ENCODE peak calls at places on chromosomes 11 and 22, in four cellular contexts. One of them, this sample, is unnamed.

GRCh38 chr22:27100323-27100722 is 442.9 kb downstream of the MIAT start:
- DNase-seq in GM12878: no peak
- DNase-seq in HepG2: no peak
- DNase-seq in K562: no peak
- DNase-seq in this sample: no peak

GRCh38 chr11:95923441-95923729 is 522 bp downstream of the MTMR2 start:
- DNase-seq in GM12878: no peak
- DNase-seq in HepG2: no peak
- DNase-seq in K562: no peak
- DNase-seq in this sample: no peak

GRCh38 chr11:100808904-100809491 is 121.9 kb downstream of the ARHGAP42 start:
- DNase-seq in GM12878: no peak
- DNase-seq in HepG2: no peak
- DNase-seq in K562: peak
- DNase-seq in this sample: no peak

GRCh38 chr11:133966924-133967598 is 10.3 kb upstream of the IGSF9B start:
- DNase-seq in GM12878: no peak
- DNase-seq in HepG2: no peak
- DNase-seq in K562: peak
- DNase-seq in this sample: no peak

GRCh38 chr11:122796128-122796717 is 42.1 kb upstream of the CRTAM start:
- DNase-seq in GM12878: no peak
- DNase-seq in HepG2: peak
- DNase-seq in K562: peak
- DNase-seq in this sample: peak

GRCh38 chr22:26398741-26399153 is 30.3 kb upstream of the ASPHD2 start:
- DNase-seq in GM12878: no peak
- DNase-seq in HepG2: no peak
- DNase-seq in K562: peak
- DNase-seq in this sample: peak

GRCh38 chr11:359181-359714 is 10.1 kb upstream of the B4GALNT4 start:
- DNase-seq in GM12878: no peak
- DNase-seq in HepG2: no peak
- DNase-seq in K562: no peak
- DNase-seq in this sample: no peak

GRCh38 chr11:117839936-117840813 is 15.6 kb upstream of the FXYD2 start:
- DNase-seq in GM12878: no peak
- DNase-seq in HepG2: no peak
- DNase-seq in K562: no peak
- DNase-seq in this sample: no peak

GRCh38 chr11:78354741-78355705 is 62.6 kb downstream of the GAB2 start:
- DNase-seq in GM12878: no peak
- DNase-seq in HepG2: no peak
- DNase-seq in K562: no peak
- DNase-seq in this sample: peak

GRCh38 chr11:2730323-2731284 is 30.8 kb upstream of the KCNQ1OT1 start:
- DNase-seq in GM12878: no peak
- DNase-seq in HepG2: peak
- DNase-seq in K562: no peak
- DNase-seq in this sample: no peak

GRCh38 chr11:122723576-122723975 is 68.1 kb downstream of the UBASH3B start:
- DNase-seq in GM12878: no peak
- DNase-seq in HepG2: no peak
- DNase-seq in K562: no peak
- DNase-seq in this sample: no peak

GRCh38 chr11:34052608-34053160 is 1.2 kb downstream of the CAPRIN1 start:
- DNase-seq in GM12878: no peak
- DNase-seq in HepG2: no peak
- DNase-seq in K562: peak
- DNase-seq in this sample: peak

GRCh38 chr11:30015725-30016449 is 943 bp downstream of the KCNA4 start:
- DNase-seq in GM12878: no peak
- DNase-seq in HepG2: no peak
- DNase-seq in K562: no peak
- DNase-seq in this sample: no peak

GRCh38 chr11:118411523-118411922 is 10.1 kb downstream of the ATP5MG start:
- DNase-seq in GM12878: no peak
- DNase-seq in HepG2: peak
- DNase-seq in K562: no peak
- DNase-seq in this sample: no peak

GRCh38 chr11:110598725-110599124 is 113.5 kb downstream of the ARHGAP20 start:
- DNase-seq in GM12878: no peak
- DNase-seq in HepG2: no peak
- DNase-seq in K562: no peak
- DNase-seq in this sample: no peak

GRCh38 chr11:62535802-62536201 is 10.8 kb downstream of the AHNAK start:
- DNase-seq in GM12878: no peak
- DNase-seq in HepG2: no peak
- DNase-seq in K562: no peak
- DNase-seq in this sample: no peak

GRCh38 chr11:96014234-96014633 is 90.3 kb upstream of the MTMR2 start:
- DNase-seq in GM12878: peak
- DNase-seq in HepG2: peak
- DNase-seq in K562: no peak
- DNase-seq in this sample: no peak

GRCh38 chr22:50061824-50062355 is 3.8 kb upstream of the TTLL8 start:
- DNase-seq in GM12878: no peak
- DNase-seq in HepG2: no peak
- DNase-seq in K562: no peak
- DNase-seq in this sample: no peak

GRCh38 chr11:107565219-107565937 is at the start of gene ALKBH8:
- DNase-seq in GM12878: peak
- DNase-seq in HepG2: peak
- DNase-seq in K562: peak
- DNase-seq in this sample: peak

GRCh38 chr11:87083029-87083428 is 45.3 kb downstream of the TMEM135 start:
- DNase-seq in GM12878: no peak
- DNase-seq in HepG2: no peak
- DNase-seq in K562: no peak
- DNase-seq in this sample: no peak

GRCh38 chr11:122248130-122248529 is 132.1 kb upstream of the BLID start:
- DNase-seq in GM12878: no peak
- DNase-seq in HepG2: no peak
- DNase-seq in K562: no peak
- DNase-seq in this sample: no peak

GRCh38 chr11:96132437-96132836 is 208.5 kb upstream of the MTMR2 start:
- DNase-seq in GM12878: no peak
- DNase-seq in HepG2: peak
- DNase-seq in K562: no peak
- DNase-seq in this sample: no peak

GRCh38 chr11:12772324-12772723 is 98.1 kb downstream of the TEAD1 start:
- DNase-seq in GM12878: no peak
- DNase-seq in HepG2: no peak
- DNase-seq in K562: no peak
- DNase-seq in this sample: no peak

GRCh38 chr11:108551653-108552462 is 41.7 kb downstream of the EXPH5 start:
- DNase-seq in GM12878: no peak
- DNase-seq in HepG2: no peak
- DNase-seq in K562: peak
- DNase-seq in this sample: peak

GRCh38 chr11:115924744-115925567 is 420.7 kb upstream of the CADM1 start:
- DNase-seq in GM12878: peak
- DNase-seq in HepG2: no peak
- DNase-seq in K562: no peak
- DNase-seq in this sample: no peak

GRCh38 chr11:31800398-31801265 is 10.5 kb downstream of the PAX6 start:
- DNase-seq in GM12878: no peak
- DNase-seq in HepG2: no peak
- DNase-seq in K562: no peak
- DNase-seq in this sample: no peak

GRCh38 chr11:72836111-72836510 is 21.9 kb downstream of the ATG16L2 start:
- DNase-seq in GM12878: no peak
- DNase-seq in HepG2: no peak
- DNase-seq in K562: no peak
- DNase-seq in this sample: no peak

GRCh38 chr11:112525270-112525669 is 264.6 kb upstream of the PLET1 start:
- DNase-seq in GM12878: no peak
- DNase-seq in HepG2: no peak
- DNase-seq in K562: no peak
- DNase-seq in this sample: no peak

GRCh38 chr11:78292109-78292803 is 103.5 kb downstream of the USP35 start:
- DNase-seq in GM12878: no peak
- DNase-seq in HepG2: peak
- DNase-seq in K562: peak
- DNase-seq in this sample: no peak

GRCh38 chr11:1296287-1296686 is 13.1 kb downstream of the TOLLIP start:
- DNase-seq in GM12878: no peak
- DNase-seq in HepG2: no peak
- DNase-seq in K562: no peak
- DNase-seq in this sample: no peak

GRCh38 chr11:86041975-86042378 is 26.9 kb downstream of the PICALM start:
- DNase-seq in GM12878: peak
- DNase-seq in HepG2: peak
- DNase-seq in K562: peak
- DNase-seq in this sample: peak

GRCh38 chr11:119172513-119172912 is 4.0 kb downstream of the NLRX1 start:
- DNase-seq in GM12878: no peak
- DNase-seq in HepG2: no peak
- DNase-seq in K562: peak
- DNase-seq in this sample: no peak

GRCh38 chr11:132898021-132898420 is 634.3 kb downstream of the OPCML start:
- DNase-seq in GM12878: no peak
- DNase-seq in HepG2: no peak
- DNase-seq in K562: no peak
- DNase-seq in this sample: no peak

DNA sequence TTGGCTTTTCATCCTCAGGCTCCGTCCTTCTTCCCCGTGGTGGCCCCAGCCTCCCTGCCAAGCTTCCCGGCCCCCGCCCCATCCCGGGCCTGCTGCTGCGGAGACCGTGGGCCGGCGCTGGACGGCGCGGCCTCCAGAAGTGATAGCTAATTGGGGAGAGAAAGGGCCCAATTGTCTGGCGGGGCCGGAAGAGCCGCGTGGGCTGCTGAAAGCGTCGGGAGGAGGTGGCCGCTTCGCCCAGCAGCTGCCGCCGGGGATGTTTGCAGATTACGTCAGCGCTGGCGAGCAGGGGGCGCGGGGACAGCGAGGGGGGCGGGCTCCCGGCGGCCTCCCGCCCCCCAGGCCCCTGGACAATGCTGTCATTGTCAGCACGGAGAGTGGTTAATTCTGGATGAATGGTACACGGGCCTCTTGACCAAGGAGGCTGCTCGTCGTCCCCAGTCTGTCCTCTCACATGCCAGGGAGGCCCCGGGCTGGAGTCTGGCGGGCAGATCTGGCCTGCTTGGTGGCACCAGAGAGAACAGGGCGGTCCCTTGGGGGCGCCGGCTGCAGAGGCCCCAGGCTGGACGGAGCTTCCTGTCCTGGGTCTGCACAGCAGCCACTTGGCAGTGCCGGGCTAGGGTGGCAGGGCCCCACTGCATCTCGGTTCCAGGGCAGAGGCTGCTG is 1.6 kb downstream of the SMIM38 start:
- DNase-seq in GM12878: no peak
- DNase-seq in HepG2: peak
- DNase-seq in K562: peak
- DNase-seq in this sample: no peak
- TF ChIP-seq FOXK2 in GM12878: no peak
- TF ChIP-seq FOXK2 in HepG2: no peak
- TF ChIP-seq FOXK2 in K562: no peak
- TF ChIP-seq FOXK2 in this sample: no peak

DNA sequence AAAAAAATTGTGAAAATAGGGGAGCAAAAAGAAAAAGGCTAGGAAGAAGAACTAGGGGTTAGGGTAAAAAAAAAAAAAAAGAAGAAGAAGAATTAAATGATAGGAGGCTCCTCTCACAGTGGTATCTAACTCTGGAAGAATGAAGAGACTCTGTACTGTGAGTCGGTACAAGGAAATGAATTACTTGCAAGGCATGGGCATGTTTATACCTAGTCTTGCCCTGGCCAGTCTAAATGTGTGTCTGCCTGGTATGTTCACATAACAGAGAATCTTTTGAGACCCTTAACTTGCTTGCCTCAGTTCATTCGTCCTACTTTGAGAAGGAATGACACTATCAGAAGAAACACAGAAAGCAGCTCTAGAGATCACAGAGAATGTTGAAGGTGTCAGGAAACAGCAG is 159.6 kb downstream of the SWAP70 start:
- DNase-seq in GM12878: no peak
- DNase-seq in HepG2: no peak
- DNase-seq in K562: no peak
- DNase-seq in this sample: no peak
- TF ChIP-seq FOXK2 in GM12878: no peak
- TF ChIP-seq FOXK2 in HepG2: no peak
- TF ChIP-seq FOXK2 in K562: no peak
- TF ChIP-seq FOXK2 in this sample: no peak

GRCh38 chr11:65646921-65647701 is 9.2 kb downstream of the SIPA1 start:
- DNase-seq in GM12878: no peak
- DNase-seq in HepG2: no peak
- DNase-seq in K562: peak
- DNase-seq in this sample: no peak
- TF ChIP-seq FOXK2 in GM12878: no peak
- TF ChIP-seq FOXK2 in HepG2: no peak
- TF ChIP-seq FOXK2 in K562: no peak
- TF ChIP-seq FOXK2 in this sample: no peak

GRCh38 chr11:46981429-46981828 is 44.9 kb downstream of the CSTPP1 start:
- DNase-seq in GM12878: no peak
- DNase-seq in HepG2: no peak
- DNase-seq in K562: no peak
- DNase-seq in this sample: no peak

GRCh38 chr11:46976182-46976854 is 39.8 kb downstream of the CSTPP1 start:
- DNase-seq in GM12878: peak
- DNase-seq in HepG2: no peak
- DNase-seq in K562: no peak
- DNase-seq in this sample: no peak

GRCh38 chr11:46977940-46978595 is 41.5 kb downstream of the CSTPP1 start:
- DNase-seq in GM12878: no peak
- DNase-seq in HepG2: peak
- DNase-seq in K562: no peak
- DNase-seq in this sample: no peak

GRCh38 chr11:46979358-46979757 is 42.8 kb downstream of the CSTPP1 start:
- DNase-seq in GM12878: no peak
- DNase-seq in HepG2: no peak
- DNase-seq in K562: no peak
- DNase-seq in this sample: no peak

DNA sequence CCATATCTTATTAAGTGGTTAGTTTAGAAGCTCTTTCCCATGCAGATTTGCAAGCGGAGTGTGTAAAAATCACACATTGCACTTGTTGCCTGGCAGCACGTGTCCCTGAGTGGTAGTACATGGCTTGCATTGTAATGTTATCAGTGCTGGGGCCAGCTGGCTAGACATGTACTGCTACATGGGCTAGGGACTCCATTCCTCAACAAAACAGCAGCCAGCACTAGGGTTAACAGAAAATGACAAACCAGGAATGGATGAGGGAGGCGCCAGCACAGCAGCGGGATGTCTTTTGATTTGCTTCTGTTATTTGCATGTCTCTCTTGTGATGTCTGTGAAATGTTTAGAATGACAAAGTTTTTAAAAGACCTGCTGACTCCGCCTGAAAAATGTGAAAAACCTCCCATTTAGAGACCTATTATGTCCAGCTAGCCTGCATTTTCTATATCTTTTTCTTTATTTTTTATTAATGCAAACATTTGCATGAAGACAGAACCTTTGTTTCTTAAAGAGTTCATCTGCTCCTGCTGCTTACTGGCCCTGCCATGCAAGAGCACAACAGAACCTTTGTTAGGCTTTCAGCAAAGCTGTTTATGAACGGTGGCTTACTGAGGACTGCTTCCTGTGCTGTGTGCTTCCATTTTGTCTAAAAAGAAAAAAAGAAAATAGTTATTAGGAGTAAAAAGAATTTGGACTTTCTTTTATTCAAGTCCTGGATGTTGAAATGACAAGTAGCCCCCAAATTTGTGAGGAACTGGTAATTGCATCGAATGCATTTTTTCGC is 40.7 kb downstream of the CSTPP1 start:
- DNase-seq in GM12878: no peak
- DNase-seq in HepG2: peak
- DNase-seq in K562: no peak
- DNase-seq in this sample: no peak
- TF ChIP-seq FOXK2 in GM12878: no peak
- TF ChIP-seq FOXK2 in HepG2: no peak
- TF ChIP-seq FOXK2 in K562: no peak
- TF ChIP-seq FOXK2 in this sample: no peak

This sample was measured in HEK293T.